ENCODE peak calls at places on chromosomes 7 and 10, in five cellular contexts. N, O, X, Q and H are unnamed samples.

GRCh38 chr7:44415510-44415909 is 74.9 kb downstream of the NUDCD3 start:
- DNase-seq in N (no peak), O (no peak), X (no peak), Q (no peak), H (no peak)

GRCh38 chr10:22837771-22838170 is 90.1 kb upstream of the ARMC3 start:
- DNase-seq in N (no peak), O (no peak), X (no peak), Q (no peak), H (no peak)

GRCh38 chr7:38428040-38428439 is 154.6 kb upstream of the TARP start:
- DNase-seq in N (no peak), O (no peak), X (no peak), Q (no peak), H (no peak)

GRCh38 chr10:59907918-59908807 is 1.8 kb upstream of the CCDC6 start:
- DNase-seq in N (peak), O (peak), X (peak), Q (peak), H (no peak)

GRCh38 chr7:92451645-92452044 is 4.4 kb downstream of the GATAD1 start:
- DNase-seq in N (no peak), O (no peak), X (no peak), Q (no peak), H (no peak)

GRCh38 chr10:85548038-85548437 is 818.6 kb downstream of the GRID1 start:
- DNase-seq in N (no peak), O (no peak), X (peak), Q (peak), H (peak)

GRCh38 chr10:30804478-30805055 is 175.0 kb upstream of the LYZL2 start:
- DNase-seq in N (no peak), O (no peak), X (no peak), Q (no peak), H (no peak)

GRCh38 chr10:79112898-79113431 is 44.2 kb downstream of the ZMIZ1 start:
- DNase-seq in N (peak), O (no peak), X (no peak), Q (peak), H (no peak)

GRCh38 chr7:94642838-94643653 is 12.9 kb downstream of the SGCE start:
- DNase-seq in N (no peak), O (no peak), X (no peak), Q (no peak), H (no peak)

GRCh38 chr7:124171068-124171467 is 138.2 kb upstream of the TMEM229A start:
- DNase-seq in N (peak), O (no peak), X (no peak), Q (peak), H (no peak)

GRCh38 chr7:95608344-95609173 is 12.2 kb upstream of the PDK4 start:
- DNase-seq in N (peak), O (peak), X (no peak), Q (peak), H (peak)

GRCh38 chr10:6803429-6803783 is 223.3 kb upstream of the PRKCQ start:
- DNase-seq in N (no peak), O (no peak), X (no peak), Q (no peak), H (no peak)

GRCh38 chr10:4474829-4475228 is 351.2 kb upstream of the AKR1E2 start:
- DNase-seq in N (no peak), O (no peak), X (no peak), Q (no peak), H (no peak)

GRCh38 chr7:23938937-23939552 is 229.0 kb downstream of the STK31 start:
- DNase-seq in N (no peak), O (peak), X (no peak), Q (peak), H (peak)

GRCh38 chr7:44269417-44269816 is 56.0 kb downstream of the CAMK2B start:
- DNase-seq in N (no peak), O (no peak), X (no peak), Q (no peak), H (no peak)

GRCh38 chr10:84768132-84768531 is 439.7 kb downstream of the CCSER2 start:
- DNase-seq in N (no peak), O (no peak), X (no peak), Q (no peak), H (no peak)

GRCh38 chr10:485776-486572 is 203.5 kb downstream of the DIP2C start:
- DNase-seq in N (no peak), O (peak), X (no peak), Q (no peak), H (no peak)

GRCh38 chr7:112124367-112124766 is 81.8 kb downstream of the DOCK4 start:
- DNase-seq in N (no peak), O (no peak), X (no peak), Q (no peak), H (no peak)

GRCh38 chr7:75983471-75984129 is 10.8 kb downstream of the TMEM120A start:
- DNase-seq in N (no peak), O (no peak), X (no peak), Q (no peak), H (no peak)

GRCh38 chr10:44325157-44325556 is 59.7 kb downstream of the CXCL12 start:
- DNase-seq in N (no peak), O (peak), X (no peak), Q (peak), H (no peak)

GRCh38 chr7:73892003-73892975 is 31.3 kb downstream of the TMEM270 start:
- DNase-seq in N (no peak), O (peak), X (no peak), Q (peak), H (no peak)

GRCh38 chr7:137874390-137874789 is 27.6 kb upstream of the DGKI start:
- DNase-seq in N (peak), O (no peak), X (no peak), Q (no peak), H (no peak)

GRCh38 chr10:132321726-132322125 is 10.3 kb upstream of the LRRC27 start:
- DNase-seq in N (no peak), O (no peak), X (no peak), Q (no peak), H (no peak)

GRCh38 chr10:88582806-88583583 is at the start of gene RNLS:
- DNase-seq in N (no peak), O (peak), X (peak), Q (peak), H (peak)

GRCh38 chr7:26944486-26944885 is 80.1 kb upstream of the SKAP2 start:
- DNase-seq in N (no peak), O (no peak), X (no peak), Q (no peak), H (no peak)

GRCh38 chr7:464712-465461 is 54.8 kb downstream of the PDGFA start:
- DNase-seq in N (no peak), O (no peak), X (no peak), Q (no peak), H (no peak)

GRCh38 chr7:9307131-9307530 is 873.7 kb downstream of the NXPH1 start:
- DNase-seq in N (no peak), O (no peak), X (no peak), Q (no peak), H (no peak)

GRCh38 chr10:10209152-10209551 is 808.5 kb upstream of the CELF2 start:
- DNase-seq in N (no peak), O (no peak), X (no peak), Q (no peak), H (no peak)

GRCh38 chr7:75809396-75809795 is 4.2 kb downstream of the CCL24 start:
- DNase-seq in N (no peak), O (no peak), X (no peak), Q (no peak), H (no peak)

GRCh38 chr10:126500185-126500584 is 111.9 kb upstream of the ADAM12 start:
- DNase-seq in N (no peak), O (no peak), X (no peak), Q (no peak), H (no peak)

GRCh38 chr10:70221030-70221429 is 12.2 kb downstream of the PPA1 start:
- DNase-seq in N (no peak), O (no peak), X (no peak), Q (no peak), H (no peak)

GRCh38 chr10:95168694-95169093 is 25.3 kb upstream of the ACSM6 start:
- DNase-seq in N (no peak), O (no peak), X (no peak), Q (no peak), H (no peak)

GRCh38 chr10:124225468-124226270 is 132.3 kb upstream of the CHST15 start:
- DNase-seq in N (no peak), O (peak), X (no peak), Q (no peak), H (no peak)

GRCh38 chr10:96632974-96633373 is 46.2 kb upstream of the TM9SF3 start:
- DNase-seq in N (no peak), O (no peak), X (no peak), Q (peak), H (no peak)

GRCh38 chr10:102342462-102342861 is 53.0 kb upstream of the NFKB2 start:
- DNase-seq in N (no peak), O (peak), X (no peak), Q (no peak), H (no peak)